ENCODE peak calls at places on chromosomes 16 and 17, in nine cellular contexts. Y is H1, B is AG10803, U is OCI-LY7, V is neural progenitor cell, P is colonic mucosa, S is mucosa of descending colon, I is neural crest cell, Q is adrenal gland. T is an unnamed sample.

GRCh38 chr16:49463529-49463928 is 89.9 kb downstream of the C16orf78 start:
- DNase-seq in Y (no peak), B (no peak), U (peak), V (peak), P (peak), S (peak), I (no peak), Q (no peak), T (peak)

GRCh38 chr16:19837984-19838707 is 46.5 kb downstream of the GPRC5B start:
- DNase-seq in Y (no peak), B (no peak), U (no peak), V (peak), P (no peak), S (no peak), I (no peak), Q (no peak), T (no peak)

GRCh38 chr16:70706948-70707465 is 21.2 kb upstream of the MTSS2 start:
- DNase-seq in Y (no peak), B (peak), U (no peak), V (no peak), P (no peak), S (no peak), I (no peak), Q (no peak), T (no peak)

GRCh38 chr17:45688353-45688752 is 95.8 kb upstream of the CRHR1 start:
- DNase-seq in Y (no peak), B (no peak), U (no peak), V (no peak), P (no peak), S (no peak), I (no peak), Q (no peak), T (no peak)

GRCh38 chr17:67126983-67127382 is 82.6 kb downstream of the CACNG1 start:
- DNase-seq in Y (no peak), B (no peak), U (no peak), V (no peak), P (no peak), S (no peak), I (no peak), Q (no peak), T (no peak)

GRCh38 chr17:16342979-16343378 is 10.3 kb downstream of the CENPV start:
- DNase-seq in Y (no peak), B (peak), U (no peak), V (no peak), P (no peak), S (no peak), I (no peak), Q (peak), T (no peak)

GRCh38 chr17:45224671-45225050 is 3.0 kb downstream of the FMNL1 start:
- DNase-seq in Y (no peak), B (no peak), U (no peak), V (no peak), P (no peak), S (no peak), I (no peak), Q (no peak), T (no peak)

GRCh38 chr16:49024016-49024415 is 257.6 kb downstream of the CBLN1 start:
- DNase-seq in Y (no peak), B (no peak), U (no peak), V (no peak), P (no peak), S (no peak), I (no peak), Q (no peak), T (peak)

GRCh38 chr16:80463776-80464175 is 77.0 kb upstream of the DYNLRB2 start:
- DNase-seq in Y (no peak), B (no peak), U (no peak), V (no peak), P (no peak), S (no peak), I (no peak), Q (no peak), T (no peak)

GRCh38 chr17:7019839-7020519 is 2.9 kb upstream of the BCL6B start:
- DNase-seq in Y (no peak), B (peak), U (no peak), V (peak), P (peak), S (peak), I (no peak), Q (peak), T (no peak)

GRCh38 chr16:3086596-3087242 is 12.4 kb downstream of the ZSCAN10 start:
- DNase-seq in Y (no peak), B (no peak), U (no peak), V (no peak), P (no peak), S (no peak), I (no peak), Q (no peak), T (no peak)

GRCh38 chr17:19319771-19320505 is 42.6 kb downstream of the B9D1 start:
- DNase-seq in Y (no peak), B (no peak), U (no peak), V (no peak), P (no peak), S (no peak), I (no peak), Q (no peak), T (no peak)

GRCh38 chr17:19322129-19322505 is 40.4 kb downstream of the B9D1 start:
- DNase-seq in Y (no peak), B (no peak), U (no peak), V (no peak), P (no peak), S (no peak), I (no peak), Q (no peak), T (no peak)

GRCh38 chr17:19322861-19323260 is 39.7 kb downstream of the B9D1 start:
- DNase-seq in Y (no peak), B (no peak), U (no peak), V (no peak), P (no peak), S (no peak), I (no peak), Q (no peak), T (no peak)

GRCh38 chr17:19320876-19321275 is 41.6 kb downstream of the B9D1 start:
- DNase-seq in Y (no peak), B (no peak), U (no peak), V (no peak), P (no peak), S (no peak), I (no peak), Q (no peak), T (no peak)

GRCh38 chr17:19321481-19322128 is 40.9 kb downstream of the B9D1 start:
- DNase-seq in Y (no peak), B (no peak), U (no peak), V (peak), P (no peak), S (no peak), I (no peak), Q (no peak), T (no peak)
- TF ChIP-seq CTCF in Y (peak), B (no peak), U (peak), V (peak), P (no peak), S (no peak), I (peak), Q (no peak), T (no peak)

DNA sequence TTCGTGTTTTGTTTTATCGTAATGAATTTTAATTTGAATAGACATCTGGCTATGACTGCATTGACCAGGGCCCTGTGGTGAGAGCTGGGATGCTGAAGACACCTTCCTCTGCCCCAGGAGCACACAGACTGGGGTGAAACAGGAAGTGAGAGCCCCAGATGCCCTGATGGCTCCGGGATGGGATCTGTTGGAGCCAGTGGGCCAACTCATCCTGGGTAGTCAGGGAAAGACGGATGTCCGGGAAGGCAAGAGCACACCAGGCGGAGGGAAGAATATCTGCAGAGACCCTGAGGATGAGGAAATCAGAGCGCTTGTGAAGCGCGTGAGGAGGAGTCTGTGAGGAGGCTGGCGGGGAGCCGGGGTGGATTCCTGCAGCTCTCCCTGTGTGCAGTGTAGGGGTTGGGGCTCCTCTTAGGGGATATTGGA is 71.5 kb upstream of the LGALS9 start:
- DNase-seq in Y (no peak), B (peak), U (no peak), V (no peak), P (peak), S (peak), I (no peak), Q (peak), T (no peak)
- TF ChIP-seq CTCF in Y (no peak), B (peak), U (no peak), V (no peak), P (no peak), S (no peak), I (no peak), Q (peak), T (no peak)

GRCh38 chr17:28493467-28493866 is 12.7 kb upstream of the FOXN1 start:
- DNase-seq in Y (no peak), B (peak), U (no peak), V (no peak), P (no peak), S (no peak), I (no peak), Q (peak), T (no peak)

GRCh38 chr17:28495626-28496025 is 10.5 kb upstream of the FOXN1 start:
- DNase-seq in Y (no peak), B (no peak), U (no peak), V (no peak), P (no peak), S (no peak), I (no peak), Q (no peak), T (no peak)

GRCh38 chr17:28491860-28492259 is 14.3 kb upstream of the FOXN1 start:
- DNase-seq in Y (no peak), B (no peak), U (no peak), V (no peak), P (no peak), S (no peak), I (no peak), Q (no peak), T (no peak)

GRCh38 chr17:28492352-28493310 is 13.5 kb upstream of the FOXN1 start:
- DNase-seq in Y (no peak), B (no peak), U (peak), V (no peak), P (no peak), S (no peak), I (no peak), Q (no peak), T (no peak)

GRCh38 chr17:28494445-28495188 is 11.5 kb upstream of the FOXN1 start:
- DNase-seq in Y (peak), B (peak), U (peak), V (peak), P (peak), S (peak), I (peak), Q (peak), T (peak)
- TF ChIP-seq CTCF in Y (peak), B (peak), U (peak), V (peak), P (peak), S (peak), I (peak), Q (peak), T (peak)

DNA sequence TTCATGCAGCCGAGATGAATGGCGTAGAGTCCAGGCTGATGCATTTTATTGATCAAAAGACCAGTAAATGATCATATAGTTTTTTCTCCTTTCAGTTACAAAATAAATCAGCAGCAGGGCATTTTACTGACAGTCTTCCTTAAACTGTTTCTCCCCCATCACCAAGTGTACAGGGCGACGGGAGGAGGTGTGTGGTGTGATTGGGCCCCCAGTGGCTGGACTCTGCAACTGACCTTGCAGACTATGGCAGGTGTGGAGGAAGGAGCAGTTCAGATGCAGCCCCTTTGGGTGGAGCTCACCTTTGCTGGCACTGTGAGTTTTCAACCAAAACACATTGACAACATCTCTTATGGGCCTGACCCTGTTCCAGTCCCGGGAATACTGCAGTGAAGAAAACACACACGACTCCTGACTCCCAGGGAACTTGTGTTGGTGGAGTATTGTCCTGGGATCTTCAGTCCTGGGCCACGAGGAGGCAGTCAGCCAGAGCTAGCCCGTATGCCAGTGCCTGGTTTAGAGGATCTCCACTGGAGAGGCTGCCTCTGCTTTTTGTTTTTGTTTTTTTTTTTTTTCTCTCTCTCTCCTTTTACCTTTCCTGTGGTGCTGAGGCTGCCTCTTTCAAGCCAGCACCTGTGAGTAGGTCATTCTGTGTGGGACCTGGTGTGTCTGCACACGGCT is 29.8 kb downstream of the KIAA0513 start:
- DNase-seq in Y (no peak), B (no peak), U (peak), V (no peak), P (no peak), S (no peak), I (no peak), Q (no peak), T (no peak)
- TF ChIP-seq CTCF in Y (peak), B (peak), U (peak), V (peak), P (peak), S (no peak), I (peak), Q (no peak), T (no peak)

DNA sequence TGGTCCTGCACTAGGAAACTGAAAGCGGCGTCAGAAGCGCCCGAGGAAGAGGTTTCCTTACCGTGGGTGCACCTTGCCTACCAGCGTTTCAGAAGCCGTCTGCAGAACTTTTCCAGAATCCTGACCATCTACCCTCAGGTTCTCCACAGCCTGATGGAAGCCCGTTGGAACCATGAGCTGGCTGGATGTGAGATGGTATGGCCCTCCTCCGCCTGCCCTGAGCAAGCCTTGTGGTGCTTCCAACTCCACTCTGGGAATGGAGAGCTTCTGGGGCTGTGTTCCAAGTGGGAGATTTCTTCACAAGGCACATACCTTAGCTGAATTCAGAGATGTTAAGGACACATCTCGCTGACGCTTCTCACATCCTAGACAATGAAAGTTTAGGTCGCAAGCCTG is 51.8 kb upstream of the ENDOV start:
- DNase-seq in Y (no peak), B (no peak), U (no peak), V (no peak), P (no peak), S (no peak), I (no peak), Q (no peak), T (no peak)
- TF ChIP-seq CTCF in Y (no peak), B (no peak), U (no peak), V (no peak), P (no peak), S (no peak), I (no peak), Q (no peak), T (no peak)

GRCh38 chr17:63984651-63985386 is 12.1 kb upstream of the SCN4A start:
- DNase-seq in Y (no peak), B (peak), U (no peak), V (no peak), P (peak), S (peak), I (no peak), Q (peak), T (no peak)
- TF ChIP-seq CTCF in Y (no peak), B (peak), U (no peak), V (no peak), P (no peak), S (no peak), I (no peak), Q (no peak), T (no peak)

GRCh38 chr17:49971199-49971847 is 2.3 kb downstream of the DLX4 start:
- DNase-seq in Y (no peak), B (no peak), U (no peak), V (no peak), P (no peak), S (no peak), I (no peak), Q (no peak), T (no peak)

GRCh38 chr17:49971848-49972485 is 3.0 kb downstream of the DLX4 start:
- DNase-seq in Y (no peak), B (no peak), U (no peak), V (peak), P (no peak), S (no peak), I (no peak), Q (peak), T (no peak)

GRCh38 chr17:49973271-49973615 is 4.3 kb downstream of the DLX4 start:
- DNase-seq in Y (no peak), B (no peak), U (no peak), V (no peak), P (no peak), S (no peak), I (no peak), Q (no peak), T (no peak)

GRCh38 chr17:49970498-49970897 is 1.5 kb downstream of the DLX4 start:
- DNase-seq in Y (no peak), B (no peak), U (no peak), V (no peak), P (no peak), S (no peak), I (no peak), Q (no peak), T (no peak)

DNA sequence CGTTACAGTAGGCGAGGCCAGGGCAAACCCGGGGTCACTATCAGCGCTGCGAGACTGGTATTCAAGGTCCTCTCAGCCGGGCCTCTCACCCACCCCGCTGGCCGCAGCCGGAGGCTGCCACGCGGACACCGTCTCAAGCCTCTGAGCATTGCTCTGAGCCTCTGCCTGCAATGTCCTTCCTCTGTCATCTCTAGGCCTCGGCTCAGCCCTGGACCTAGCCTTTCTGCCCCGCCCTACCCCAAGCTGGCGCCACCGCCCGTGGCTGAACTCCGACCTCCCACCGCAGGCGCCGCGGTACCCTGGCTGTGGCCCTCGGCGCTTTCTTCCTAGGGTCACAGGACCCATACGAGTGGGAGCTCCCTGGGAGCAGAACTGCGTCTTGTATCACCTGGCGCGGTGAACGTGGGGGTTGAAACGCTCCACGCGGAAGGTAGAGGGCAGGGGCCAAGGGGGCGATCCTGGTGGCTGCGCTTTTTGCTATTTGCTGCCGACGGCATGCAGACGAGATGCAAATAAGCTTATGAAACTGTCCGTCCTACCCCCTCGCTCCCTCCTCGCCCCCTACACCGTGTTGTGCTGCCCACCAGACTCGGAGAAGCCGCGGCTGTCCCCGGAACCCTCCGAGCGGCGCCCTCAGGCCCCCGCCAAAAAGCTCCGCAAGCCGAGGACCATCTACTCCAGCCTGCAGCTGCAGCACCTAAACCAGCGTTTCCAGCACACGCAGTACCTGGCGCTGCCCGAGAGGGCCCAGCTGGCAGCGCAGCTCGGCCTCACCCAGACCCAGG is 3.7 kb downstream of the DLX4 start:
- DNase-seq in Y (no peak), B (no peak), U (no peak), V (peak), P (no peak), S (no peak), I (no peak), Q (no peak), T (no peak)
- TF ChIP-seq CTCF in Y (no peak), B (no peak), U (no peak), V (no peak), P (no peak), S (no peak), I (no peak), Q (no peak), T (no peak)

GRCh38 chr17:40317880-40318834 is 9.2 kb downstream of the RARA start:
- DNase-seq in Y (peak), B (peak), U (peak), V (peak), P (peak), S (peak), I (peak), Q (peak), T (peak)

GRCh38 chr17:40318835-40319332 is 9.9 kb downstream of the RARA start:
- DNase-seq in Y (no peak), B (peak), U (no peak), V (no peak), P (peak), S (peak), I (no peak), Q (no peak), T (no peak)

GRCh38 chr17:40315678-40316570 is 6.9 kb downstream of the RARA start:
- DNase-seq in Y (no peak), B (no peak), U (no peak), V (no peak), P (peak), S (no peak), I (no peak), Q (no peak), T (no peak)

GRCh38 chr17:40316571-40317344 is 7.8 kb downstream of the RARA start:
- DNase-seq in Y (no peak), B (peak), U (no peak), V (peak), P (peak), S (no peak), I (peak), Q (peak), T (no peak)

DNA sequence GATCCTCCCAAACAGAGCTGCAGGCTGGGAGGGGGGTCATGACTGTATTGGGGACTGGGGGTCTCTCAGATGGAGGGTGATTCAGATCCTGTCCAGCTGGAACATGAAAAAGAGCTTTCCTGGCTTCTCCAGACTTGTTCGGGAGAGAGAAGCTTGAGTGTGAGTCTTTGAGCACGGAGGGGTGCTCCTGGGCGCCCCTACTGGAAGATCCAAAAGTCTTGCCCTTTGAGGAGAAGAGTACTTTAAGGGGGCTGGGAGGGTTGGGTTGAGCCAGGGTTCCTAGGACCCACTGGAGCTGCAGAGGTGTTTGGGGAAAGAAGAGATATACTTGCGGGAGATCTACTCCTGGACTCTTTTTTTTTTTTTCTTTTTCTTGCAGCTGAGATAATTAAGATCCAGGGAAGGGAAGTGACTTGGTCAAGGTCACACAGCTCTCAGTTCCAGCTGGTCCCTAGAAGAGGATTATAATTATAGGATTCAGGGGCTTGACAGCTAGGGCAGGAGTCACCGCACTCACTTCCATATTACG is 8.4 kb downstream of the RARA start:
- DNase-seq in Y (no peak), B (peak), U (peak), V (peak), P (peak), S (peak), I (peak), Q (no peak), T (no peak)
- TF ChIP-seq CTCF in Y (peak), B (peak), U (peak), V (peak), P (peak), S (peak), I (peak), Q (peak), T (peak)

DNA sequence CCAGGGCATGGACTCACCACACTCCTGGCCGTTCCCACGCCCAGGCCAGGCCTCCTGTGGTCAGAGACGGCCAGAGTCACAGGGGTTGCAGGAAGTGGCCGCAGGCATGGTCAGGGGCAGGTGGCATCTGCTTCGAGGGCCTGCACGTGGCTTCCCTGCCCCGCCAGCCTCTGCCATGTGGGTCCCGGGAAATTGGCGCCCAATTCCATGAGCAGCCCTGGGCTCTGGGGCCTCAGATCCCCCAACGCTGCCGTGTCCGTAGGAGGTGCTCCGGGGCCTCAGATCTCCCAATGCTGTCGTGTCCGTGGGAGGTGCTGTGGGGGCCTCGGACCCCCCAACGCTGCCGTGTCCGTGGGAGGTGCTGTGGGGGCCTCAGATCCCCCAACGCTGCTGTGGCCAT is 9.7 kb upstream of the SSTR5 start:
- DNase-seq in Y (no peak), B (no peak), U (no peak), V (no peak), P (no peak), S (no peak), I (no peak), Q (no peak), T (no peak)
- TF ChIP-seq CTCF in Y (no peak), B (no peak), U (no peak), V (no peak), P (no peak), S (no peak), I (no peak), Q (no peak), T (no peak)

T was measured in esophagus muscularis mucosa.